ENCODE peak calls at places on chromosomes 5 and 9, in five cellular contexts. Q is tibial artery, X is right lobe of liver, Y is psoas muscle, E is esophagus squamous epithelium. O is an unnamed sample. For H3K4me1, the result is how much of the 10 kb centered on the place peaks cover.

GRCh38 chr5:65480306-65480865 is 1.3 kb downstream of the ADAMTS6 start:
- DNase-seq in X (peak), E (no peak), Y (peak), Q (peak), O (peak)

GRCh38 chr5:16179511-16179935 is at the start of gene MARCHF11:
- DNase-seq in Q (no peak), X (no peak), Y (no peak), E (no peak), O (no peak)

GRCh38 chr5:148776261-148776660 is 50.1 kb upstream of the ADRB2 start:
- DNase-seq in E (no peak), Y (no peak), Q (no peak), X (no peak), O (no peak)

GRCh38 chr5:140242099-140242498 is 60.8 kb downstream of the PFDN1 start:
- DNase-seq in X (no peak), Y (no peak), Q (no peak), E (no peak), O (no peak)

GRCh38 chr5:38458174-38458573 is 98.3 kb downstream of the LIFR start:
- DNase-seq in E (no peak), Y (no peak), Q (no peak), X (no peak), O (no peak)

GRCh38 chr5:128101676-128102075 is 18.1 kb downstream of the SLC12A2 start:
- DNase-seq in Q (no peak), X (no peak), Y (no peak), E (no peak), O (no peak)

GRCh38 chr9:16202913-16203734 is 650.3 kb downstream of the CCDC171 start:
- DNase-seq in Y (no peak), Q (no peak), X (no peak), E (no peak), O (no peak)

GRCh38 chr5:57432876-57433275 is 49.7 kb downstream of the ACTBL2 start:
- DNase-seq in E (no peak), X (no peak), Y (no peak), Q (no peak), O (no peak)

GRCh38 chr9:75432386-75432785 is 344.1 kb downstream of the OSTF1 start:
- DNase-seq in X (no peak), E (no peak), Y (peak), Q (peak), O (no peak)

GRCh38 chr9:113593682-113594281 is 130.3 kb downstream of the RGS3 start:
- DNase-seq in X (peak), Y (peak), Q (peak), E (peak), O (peak)

GRCh38 chr5:53173083-53173482 is 63.5 kb upstream of the MOCS2 start:
- DNase-seq in Y (no peak), X (no peak), E (no peak), Q (no peak), O (no peak)

GRCh38 chr5:109868737-109869136 is 179.0 kb downstream of the MAN2A1 start:
- DNase-seq in E (no peak), X (no peak), Y (no peak), Q (no peak), O (no peak)

GRCh38 chr5:160470437-160471341 is 49.0 kb downstream of the PTTG1 start:
- DNase-seq in Q (peak), X (no peak), E (no peak), Y (no peak), O (no peak)

GRCh38 chr9:99296375-99296951 is 74.4 kb downstream of the SEC61B start:
- DNase-seq in Q (no peak), E (no peak), Y (peak), X (no peak), O (peak)

GRCh38 chr5:491856-492155 is 32.4 kb downstream of the SLC9A3 start:
- DNase-seq in X (no peak), Q (no peak), E (no peak), Y (no peak), O (no peak)

DNA sequence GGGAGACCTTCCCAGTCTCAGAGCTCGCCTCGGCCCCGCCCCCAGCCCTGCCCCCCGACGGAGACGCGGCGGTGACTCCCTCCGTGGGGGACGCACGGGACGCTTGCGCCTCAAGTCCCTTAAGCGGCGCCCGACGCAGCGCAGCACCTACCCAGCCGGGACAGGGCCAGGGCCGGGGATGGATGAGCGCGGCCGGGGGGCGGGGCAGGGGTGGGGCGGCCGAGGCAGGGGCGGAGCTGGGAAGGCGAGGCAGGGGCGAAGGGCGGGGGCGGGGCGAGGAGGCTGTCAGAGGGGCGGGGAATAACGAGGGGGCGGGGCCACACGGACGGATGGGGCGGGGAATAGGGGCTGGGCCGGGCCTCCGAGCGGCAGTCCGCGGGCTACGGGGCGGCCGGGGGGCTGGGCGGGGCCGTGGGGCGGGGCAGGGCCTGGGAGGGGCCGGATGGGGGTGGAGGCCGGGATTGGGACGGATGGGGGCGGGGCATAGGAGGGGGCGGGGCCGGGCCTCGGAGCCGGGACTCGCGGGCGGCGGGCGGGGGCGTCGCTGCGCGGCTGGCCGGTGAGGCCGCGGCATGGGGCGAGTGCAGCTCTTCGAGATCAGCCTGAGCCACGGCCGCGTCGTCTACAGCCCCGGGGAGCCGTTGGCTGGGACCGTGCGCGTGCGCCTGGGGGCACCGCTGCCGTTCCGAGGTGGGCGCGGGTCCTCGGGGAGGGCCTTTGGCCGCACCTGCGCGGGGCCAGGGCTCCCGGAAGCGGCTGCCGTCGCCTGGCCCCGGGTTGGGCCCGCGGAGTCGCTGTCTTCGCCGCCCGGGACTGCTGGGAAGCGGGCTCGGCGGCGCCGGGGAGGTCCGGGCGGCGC is at the start of gene ARRDC1:
- DNase-seq in Y (peak), E (peak), Q (peak), X (peak), O (peak)
- H3K27ac ChIP-seq in Y (peak), E (peak), Q (peak), X (peak), O (peak)

GRCh38 chr5:132417010-132417439 is 47.5 kb downstream of the SLC22A5 start:
- DNase-seq in Y (peak), E (no peak), X (peak), Q (peak), O (no peak)

GRCh38 chr5:132417461-132417860 is 48.0 kb downstream of the SLC22A5 start:
- DNase-seq in Y (no peak), Q (no peak), E (no peak), X (no peak), O (no peak)

GRCh38 chr5:132416306-132417009 is 46.9 kb downstream of the SLC22A5 start:
- DNase-seq in Q (no peak), E (no peak), Y (no peak), X (no peak), O (no peak)

GRCh38 chr5:132413567-132413966 is 44.1 kb downstream of the SLC22A5 start:
- DNase-seq in X (no peak), Q (no peak), E (no peak), Y (no peak), O (no peak)

GRCh38 chr5:132414634-132415377 is 45.3 kb downstream of the SLC22A5 start:
- DNase-seq in Y (no peak), X (no peak), E (no peak), Q (no peak), O (no peak)
- H3K4me3 ChIP-seq in Y (peak), X (peak), E (no peak), Q (no peak), O (no peak)

DNA sequence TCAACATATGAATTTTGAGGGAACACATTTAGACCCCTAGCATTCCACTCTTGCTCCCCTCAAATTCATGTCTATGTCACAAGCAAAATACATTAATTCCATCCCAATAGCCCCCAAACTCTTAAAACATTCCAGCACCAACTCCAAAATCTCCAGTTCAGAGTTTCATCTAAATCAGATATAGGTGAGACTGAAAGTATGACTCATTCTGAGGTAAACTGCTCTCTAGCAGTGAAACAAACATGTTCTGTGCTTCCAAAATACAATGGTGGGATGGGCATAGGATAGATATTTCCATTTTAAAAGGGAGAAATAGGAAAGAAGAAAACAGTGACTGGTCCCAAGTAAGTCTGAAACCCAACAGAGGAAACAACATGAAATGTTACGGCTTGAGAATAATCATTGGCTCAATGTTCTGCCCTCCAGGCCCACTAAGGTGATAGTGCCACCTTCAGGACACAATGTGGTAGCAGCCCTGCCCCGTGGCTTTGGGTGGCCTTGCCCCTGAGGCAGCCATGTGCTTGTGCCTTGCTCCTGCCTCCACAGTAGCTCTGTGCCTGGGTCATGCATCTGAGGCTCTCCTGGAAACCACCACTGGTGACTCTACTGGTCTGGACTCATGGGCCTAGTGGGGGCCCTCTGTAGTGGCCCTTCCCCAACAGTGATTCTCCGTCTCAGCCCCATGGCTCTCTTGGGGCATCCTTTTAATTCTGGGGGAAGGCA is 36.4 kb upstream of the IPPK start:
- DNase-seq in Q (no peak), Y (no peak), E (no peak), X (no peak), O (no peak)
- H3K4me1 ChIP-seq in Q (under half), Y (under half), E (under half), X (under half), O (under half)

DNA sequence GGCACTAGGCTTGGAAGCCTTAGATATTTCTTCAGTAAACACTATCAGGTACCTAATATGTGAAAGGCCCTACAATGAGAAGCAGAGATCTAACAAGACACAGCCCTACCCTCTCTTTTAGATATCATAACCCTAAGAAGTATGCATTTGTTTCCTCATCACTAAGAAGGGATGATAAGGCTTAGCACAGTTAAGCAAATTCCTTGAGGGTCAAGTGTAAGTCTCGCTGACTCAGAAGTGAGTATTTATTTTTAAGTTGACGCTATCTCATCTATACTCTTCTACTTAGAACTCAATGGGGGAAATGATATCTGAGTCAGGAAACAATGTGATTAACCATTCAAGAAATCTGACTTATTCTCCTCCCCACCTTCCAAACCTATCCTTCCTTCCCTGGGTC is 149.8 kb downstream of the ESM1 start:
- DNase-seq in Q (no peak), X (no peak), E (no peak), Y (no peak), O (no peak)
- H3K27ac ChIP-seq in Q (peak), X (no peak), E (no peak), Y (no peak), O (no peak)

DNA sequence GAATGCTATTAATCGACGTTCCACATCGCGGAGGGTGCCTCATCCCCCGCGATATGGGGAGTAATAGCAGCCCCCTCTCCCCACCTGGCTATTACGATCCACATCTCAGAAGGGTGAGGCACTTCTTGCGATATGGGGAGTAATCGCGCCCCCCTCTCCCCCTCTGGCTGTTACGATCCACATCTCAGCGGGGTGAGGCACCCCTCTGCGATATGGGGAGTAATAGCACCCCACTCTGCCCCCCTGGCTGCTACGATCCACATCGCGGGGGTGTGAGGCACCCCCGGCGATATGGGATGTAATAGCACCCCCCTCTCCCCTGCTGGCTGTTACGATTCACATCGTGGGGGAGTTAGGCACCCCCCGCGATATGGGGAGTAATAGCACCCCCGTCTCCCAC is 128.5 kb downstream of the TMEM38B start:
- DNase-seq in Q (no peak), X (no peak), E (no peak), Y (no peak), O (no peak)
- H3K4me3 ChIP-seq in Q (no peak), X (no peak), E (no peak), Y (no peak), O (no peak)

GRCh38 chr5:66722653-66723052 is 126.5 kb downstream of the MAST4 start:
- DNase-seq in X (no peak), Y (no peak), Q (no peak), E (no peak), O (no peak)

GRCh38 chr5:66717455-66718373 is 121.5 kb downstream of the MAST4 start:
- DNase-seq in Y (no peak), E (no peak), Q (no peak), X (no peak), O (no peak)

GRCh38 chr5:66718374-66718977 is 122.3 kb downstream of the MAST4 start:
- DNase-seq in X (no peak), Q (no peak), Y (no peak), E (no peak), O (no peak)

GRCh38 chr5:66724336-66724735 is 128.1 kb downstream of the MAST4 start:
- DNase-seq in E (no peak), Y (no peak), Q (no peak), X (no peak), O (no peak)

DNA sequence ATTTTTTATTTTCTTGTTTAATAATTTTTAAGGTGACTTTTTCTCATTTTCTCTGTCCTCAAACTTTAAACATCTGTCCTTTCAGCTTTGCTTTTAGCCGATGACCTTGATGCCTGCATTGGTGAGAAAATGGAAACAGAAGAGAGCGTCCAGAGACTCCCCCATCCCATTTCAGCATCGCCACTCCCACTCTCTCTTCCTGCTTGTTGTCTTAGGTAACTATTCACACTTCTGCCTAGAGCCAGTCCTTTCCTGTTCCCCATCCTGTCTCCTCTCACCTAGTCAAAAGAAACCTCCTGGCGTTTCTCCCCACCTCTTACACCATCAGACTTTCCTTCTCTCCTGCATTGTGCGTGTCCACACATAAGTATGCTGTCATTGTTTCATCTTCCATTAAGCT is 124.6 kb downstream of the MAST4 start:
- DNase-seq in Y (no peak), X (no peak), Q (no peak), E (no peak), O (no peak)
- H3K4me1 ChIP-seq in Y (under half), X (under half), Q (under half), E (under half), O (under half)

GRCh38 chr9:110257097-110257955 is 1.0 kb upstream of the TXN start:
- DNase-seq in X (peak), Q (no peak), E (no peak), Y (no peak), O (peak)
- H3K27ac ChIP-seq in X (peak), Q (peak), E (peak), Y (peak), O (peak)

GRCh38 chr5:158813275-158813674 is 286.4 kb downstream of the EBF1 start:
- DNase-seq in E (no peak), Y (no peak), X (no peak), Q (no peak), O (no peak)
- H3K4me3 ChIP-seq in E (no peak), Y (no peak), X (no peak), Q (no peak), O (no peak)